ENCODE peak calls at places on chromosome 18, in nine cellular contexts. P, V, H, M, A, O, K, Q and E are unnamed samples. For H3K4me1, the result is how much of the 10 kb centered on the place peaks cover.

GRCh38 chr18:59650266-59650820 is 46.9 kb downstream of the CCBE1 start:
- DNase-seq in P (no peak), V (no peak), H (no peak), M (no peak), A (no peak), O (no peak), K (no peak), Q (no peak), E (no peak)

GRCh38 chr18:43077510-43078290 is 37.8 kb downstream of the RIT2 start:
- DNase-seq in P (no peak), V (no peak), H (no peak), M (no peak), A (no peak), O (no peak), K (no peak), Q (no peak), E (no peak)

GRCh38 chr18:2197945-2198344 is 373.4 kb downstream of the METTL4 start:
- DNase-seq in P (no peak), V (no peak), H (no peak), M (no peak), A (no peak), O (no peak), K (no peak), Q (no peak), E (peak)

GRCh38 chr18:3461704-3462103 is 11.7 kb downstream of the TGIF1 start:
- DNase-seq in P (no peak), V (no peak), H (no peak), M (no peak), A (no peak), O (no peak), K (no peak), Q (no peak), E (no peak)

GRCh38 chr18:76958692-76959341 is 136.5 kb downstream of the ZNF236 start:
- DNase-seq in P (no peak), V (no peak), H (no peak), M (peak), A (no peak), O (no peak), K (no peak), Q (no peak), E (peak)

GRCh38 chr18:35880788-35881455 is 91.6 kb upstream of the RMP24 start:
- DNase-seq in P (no peak), V (no peak), H (no peak), M (no peak), A (no peak), O (no peak), K (no peak), Q (no peak), E (no peak)

GRCh38 chr18:79934311-79935097 is 16.9 kb downstream of the SLC66A2 start:
- DNase-seq in P (no peak), V (peak), H (peak), M (peak), A (peak), O (peak), K (peak), Q (no peak), E (peak)

GRCh38 chr18:45059695-45060094 is 379.0 kb downstream of the SETBP1 start:
- DNase-seq in P (no peak), V (no peak), H (no peak), M (no peak), A (no peak), O (no peak), K (no peak), Q (no peak), E (no peak)

GRCh38 chr18:9876867-9877654 is 8.7 kb upstream of the TXNDC2 start:
- DNase-seq in P (no peak), V (no peak), H (no peak), M (peak), A (no peak), O (peak), K (peak), Q (no peak), E (peak)

GRCh38 chr18:21496277-21496835 is 104.1 kb downstream of the ESCO1 start:
- DNase-seq in P (no peak), V (no peak), H (no peak), M (no peak), A (no peak), O (no peak), K (no peak), Q (no peak), E (no peak)

GRCh38 chr18:8130089-8130488 is 479.1 kb upstream of the RAB12 start:
- DNase-seq in P (no peak), V (no peak), H (no peak), M (no peak), A (no peak), O (no peak), K (no peak), Q (no peak), E (no peak)

GRCh38 chr18:41459657-41460056 is 495.4 kb upstream of the PIK3C3 start:
- DNase-seq in P (no peak), V (no peak), H (no peak), M (peak), A (no peak), O (no peak), K (no peak), Q (no peak), E (no peak)

GRCh38 chr18:76838182-76838581 is 15.8 kb downstream of the ZNF236 start:
- DNase-seq in P (no peak), V (no peak), H (no peak), M (no peak), A (no peak), O (no peak), K (no peak), Q (no peak), E (peak)

GRCh38 chr18:40210696-40211095 is 1744.3 kb upstream of the PIK3C3 start:
- DNase-seq in P (no peak), V (no peak), H (no peak), M (no peak), A (no peak), O (no peak), K (no peak), Q (no peak), E (no peak)

GRCh38 chr18:74702951-74703350 is 105.3 kb downstream of the ZNF407 start:
- DNase-seq in P (no peak), V (no peak), H (no peak), M (no peak), A (no peak), O (no peak), K (no peak), Q (no peak), E (no peak)

GRCh38 chr18:25454270-25454659 is 102.3 kb upstream of the ZNF521 start:
- DNase-seq in P (no peak), V (no peak), H (no peak), M (no peak), A (no peak), O (no peak), K (no peak), Q (no peak), E (no peak)

GRCh38 chr18:12242658-12243260 is 11.4 kb upstream of the CIDEA start:
- DNase-seq in P (no peak), V (no peak), H (no peak), M (no peak), A (no peak), O (no peak), K (no peak), Q (no peak), E (no peak)

GRCh38 chr18:76228716-76229115 is 266.3 kb downstream of the ZNF516 start:
- DNase-seq in P (no peak), V (no peak), H (no peak), M (no peak), A (no peak), O (no peak), K (no peak), Q (no peak), E (no peak)

GRCh38 chr18:26963292-26963691 is 97.8 kb upstream of the AQP4 start:
- DNase-seq in P (no peak), V (no peak), H (no peak), M (peak), A (no peak), O (no peak), K (no peak), Q (no peak), E (no peak)

GRCh38 chr18:39701839-39702238 is 2136.2 kb upstream of the CELF4 start:
- DNase-seq in P (no peak), V (no peak), H (no peak), M (no peak), A (no peak), O (no peak), K (no peak), Q (no peak), E (peak)

GRCh38 chr18:26821181-26821580 is 44.3 kb downstream of the AQP4 start:
- DNase-seq in P (no peak), V (peak), H (no peak), M (no peak), A (no peak), O (no peak), K (no peak), Q (no peak), E (no peak)

GRCh38 chr18:42069036-42069435 is 114.0 kb downstream of the PIK3C3 start:
- DNase-seq in P (no peak), V (no peak), H (no peak), M (no peak), A (no peak), O (no peak), K (no peak), Q (no peak), E (no peak)

GRCh38 chr18:39909706-39910105 is 2045.3 kb upstream of the PIK3C3 start:
- DNase-seq in P (no peak), V (no peak), H (no peak), M (no peak), A (no peak), O (no peak), K (no peak), Q (no peak), E (no peak)

GRCh38 chr18:51751901-51752300 is 554.4 kb upstream of the MEX3C start:
- DNase-seq in P (no peak), V (no peak), H (no peak), M (no peak), A (no peak), O (no peak), K (no peak), Q (no peak), E (no peak)

GRCh38 chr18:35132284-35132910 is 91.2 kb downstream of the MAPRE2 start:
- DNase-seq in P (no peak), V (no peak), H (no peak), M (peak), A (no peak), O (no peak), K (no peak), Q (no peak), E (no peak)

GRCh38 chr18:51610481-51610880 is 413.0 kb upstream of the MEX3C start:
- DNase-seq in P (no peak), V (no peak), H (no peak), M (no peak), A (no peak), O (no peak), K (no peak), Q (no peak), E (no peak)

GRCh38 chr18:8701546-8702118 is 3.7 kb upstream of the MTCL1 start:
- DNase-seq in P (no peak), V (no peak), H (no peak), M (no peak), A (no peak), O (no peak), K (no peak), Q (no peak), E (no peak)

GRCh38 chr18:22429564-22429963 is 11.8 kb upstream of the CTAGE1 start:
- DNase-seq in P (no peak), V (no peak), H (no peak), M (no peak), A (no peak), O (no peak), K (no peak), Q (no peak), E (no peak)

GRCh38 chr18:4207383-4207782 is 247.7 kb downstream of the DLGAP1 start:
- DNase-seq in P (no peak), V (no peak), H (no peak), M (no peak), A (no peak), O (no peak), K (no peak), Q (no peak), E (no peak)

GRCh38 chr18:58249677-58250076 is 205.7 kb downstream of the NEDD4L start:
- DNase-seq in P (no peak), V (no peak), H (no peak), M (no peak), A (no peak), O (no peak), K (no peak), Q (no peak), E (no peak)

GRCh38 chr18:6755107-6755506 is 25.6 kb downstream of the ARHGAP28 start:
- DNase-seq in P (no peak), V (no peak), H (no peak), M (no peak), A (no peak), O (no peak), K (no peak), Q (no peak), E (no peak)

GRCh38 chr18:37251679-37252078 is 313.9 kb downstream of the CELF4 start:
- DNase-seq in P (no peak), V (no peak), H (no peak), M (no peak), A (no peak), O (no peak), K (peak), Q (no peak), E (no peak)

GRCh38 chr18:59582395-59582794 is 114.8 kb downstream of the CCBE1 start:
- DNase-seq in P (no peak), V (no peak), H (no peak), M (peak), A (no peak), O (no peak), K (no peak), Q (no peak), E (no peak)

GRCh38 chr18:25233582-25234362 is 118.2 kb downstream of the ZNF521 start:
- DNase-seq in P (no peak), V (no peak), H (no peak), M (no peak), A (no peak), O (no peak), K (no peak), Q (no peak), E (no peak)

GRCh38 chr18:37913051-37913450 is 347.5 kb upstream of the CELF4 start:
- DNase-seq in P (no peak), V (no peak), H (no peak), M (no peak), A (no peak), O (no peak), K (no peak), Q (no peak), E (no peak)

GRCh38 chr18:26655614-26656400 is 107.5 kb upstream of the KCTD1 start:
- DNase-seq in P (no peak), V (peak), H (peak), M (peak), A (peak), O (peak), K (peak), Q (no peak), E (peak)

GRCh38 chr18:13643261-13643671 is 83.1 kb downstream of the FAM210A start:
- DNase-seq in P (no peak), V (no peak), H (no peak), M (no peak), A (no peak), O (no peak), K (no peak), Q (no peak), E (no peak)

GRCh38 chr18:76771132-76771824 is 51.1 kb upstream of the ZNF236 start:
- DNase-seq in P (no peak), V (peak), H (no peak), M (no peak), A (no peak), O (no peak), K (no peak), Q (no peak), E (no peak)

GRCh38 chr18:34965108-34965507 is 76.1 kb upstream of the MAPRE2 start:
- DNase-seq in P (no peak), V (no peak), H (no peak), M (no peak), A (no peak), O (no peak), K (no peak), Q (no peak), E (peak)

GRCh38 chr18:48543228-48543627 is 4.4 kb downstream of the CTIF start:
- DNase-seq in P (no peak), V (no peak), H (no peak), M (no peak), A (no peak), O (no peak), K (peak), Q (no peak), E (no peak)
- H3K4me1 ChIP-seq in P (under half), V (under half), H (under half), M (under half), A (under half), O (under half), K (under half), Q (under half), E (under half)

GRCh38 chr18:48547456-48548403 is 8.9 kb downstream of the CTIF start:
- DNase-seq in P (no peak), V (peak), H (peak), M (no peak), A (no peak), O (no peak), K (no peak), Q (no peak), E (no peak)
- H3K4me1 ChIP-seq in P (under half), V (under half), H (under half), M (under half), A (under half), O (under half), K (under half), Q (under half), E (under half)

GRCh38 chr18:5478261-5478660 is 65.5 kb downstream of the EPB41L3 start:
- DNase-seq in P (no peak), V (no peak), H (no peak), M (no peak), A (no peak), O (no peak), K (no peak), Q (no peak), E (no peak)

GRCh38 chr18:5476961-5477800 is 66.6 kb downstream of the EPB41L3 start:
- DNase-seq in P (no peak), V (peak), H (no peak), M (no peak), A (no peak), O (no peak), K (no peak), Q (no peak), E (no peak)

GRCh38 chr18:5481621-5482020 is 62.2 kb downstream of the EPB41L3 start:
- DNase-seq in P (no peak), V (peak), H (no peak), M (no peak), A (no peak), O (no peak), K (no peak), Q (no peak), E (no peak)
- H3K4me1 ChIP-seq in P (under half), V (half or more), H (under half), M (under half), A (under half), O (under half), K (under half), Q (under half), E (under half)

DNA sequence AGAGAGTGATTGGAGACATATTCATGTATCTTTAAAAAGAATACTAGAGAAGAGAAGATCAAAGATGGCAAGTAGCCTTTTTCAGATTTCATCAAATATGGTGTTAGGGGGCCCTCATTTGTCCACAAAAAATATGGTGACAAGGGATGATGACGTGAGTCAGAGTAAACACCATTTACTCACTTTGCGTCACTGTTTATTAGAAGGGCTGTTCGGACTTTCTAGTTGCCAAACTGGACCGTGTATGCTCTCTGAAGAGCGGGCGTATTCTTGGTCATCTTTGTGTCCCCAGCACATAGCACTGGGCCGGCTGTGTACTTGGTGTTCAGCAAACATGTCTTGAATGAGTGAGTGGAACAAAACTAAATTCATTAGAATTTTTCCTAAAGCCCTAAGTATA is 37.5 kb downstream of the TTC39C start:
- DNase-seq in P (no peak), V (no peak), H (no peak), M (no peak), A (no peak), O (no peak), K (no peak), Q (no peak), E (no peak)
- H3K4me1 ChIP-seq in P (under half), V (under half), H (under half), M (under half), A (under half), O (under half), K (under half), Q (under half), E (under half)

DNA sequence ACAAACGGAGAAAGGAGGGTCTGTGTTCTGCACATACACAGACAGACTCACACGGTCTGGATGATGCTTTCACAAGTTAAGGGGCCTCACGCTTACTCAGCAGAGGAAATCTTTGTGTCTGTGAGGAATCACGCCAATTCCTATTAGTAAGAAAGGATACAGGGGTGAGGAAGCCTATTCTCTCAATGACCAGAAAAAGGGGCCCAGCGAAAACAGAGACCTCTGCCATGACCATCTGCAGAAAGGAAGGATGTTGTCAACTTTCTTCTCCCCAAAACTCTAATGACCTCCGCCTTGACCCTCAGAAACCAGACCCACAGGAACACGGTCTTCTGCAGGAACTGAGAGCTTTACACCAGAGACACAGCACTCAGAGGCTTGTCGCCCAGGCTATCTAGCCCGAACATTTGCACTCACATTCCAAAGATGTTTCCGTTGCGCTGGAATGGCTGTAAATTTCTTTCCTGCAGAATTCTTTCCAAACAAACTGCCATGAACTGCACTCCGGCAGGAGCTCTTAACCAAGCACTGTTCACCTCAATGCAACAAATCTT is 186.3 kb downstream of the TCF4 start:
- DNase-seq in P (no peak), V (peak), H (peak), M (peak), A (no peak), O (peak), K (no peak), Q (no peak), E (no peak)
- H3K4me1 ChIP-seq in P (under half), V (under half), H (under half), M (under half), A (under half), O (under half), K (under half), Q (under half), E (under half)

DNA sequence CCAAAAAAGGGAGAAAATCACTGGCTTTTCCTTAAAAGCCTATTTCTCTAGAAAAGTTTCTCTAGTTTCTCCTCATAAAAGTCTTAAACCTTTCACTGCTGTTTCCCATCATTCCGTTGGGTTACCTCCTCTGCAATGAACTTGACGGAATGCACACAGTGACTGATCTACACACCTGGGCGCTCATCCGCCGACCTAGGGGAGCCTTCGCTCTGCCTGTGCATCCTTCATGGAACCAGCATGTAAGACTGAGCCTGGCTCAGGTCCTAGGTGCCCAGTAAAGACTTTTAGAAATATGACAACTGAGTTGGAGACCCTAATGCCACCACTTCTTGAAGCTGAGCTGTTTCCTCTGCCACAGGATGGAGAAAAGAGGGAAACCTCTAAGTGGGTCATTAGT is 354.2 kb upstream of the SALL3 start:
- DNase-seq in P (no peak), V (no peak), H (no peak), M (no peak), A (no peak), O (no peak), K (no peak), Q (no peak), E (no peak)
- H3K4me1 ChIP-seq in P (under half), V (under half), H (under half), M (under half), A (under half), O (under half), K (under half), Q (under half), E (under half)